ENCODE peak calls at places on chromosomes 2 and 18, in eight cellular contexts. M is breast epithelium; V is lower lobe of right lung; T is tibial artery; J is CD8-positive, alpha-beta T cell; K is cardiac muscle cell; S is endothelial cell of umbilical vein; E is right atrium auricular region. O is an unnamed sample.
A peak's percentile ranks its signal among the peaks of the same experiment; 100 is the strongest.

GRCh38 chr2:2662037-2662846 is 331.2 kb upstream of the MYT1L start:
- DNase-seq in M (no peak), V (no peak), T (peak; percentile 62), J (no peak), K (no peak), S (no peak), E (no peak), O (no peak)

GRCh38 chr2:234334146-234334545 is 162.7 kb downstream of the ARL4C start:
- DNase-seq in M (no peak), V (no peak), T (no peak), J (peak; percentile 31), K (peak; percentile 21), S (no peak), E (no peak), O (no peak)

GRCh38 chr2:216985658-216986141 is 125.8 kb upstream of the TNP1 start:
- DNase-seq in M (no peak), V (no peak), T (no peak), J (no peak), K (no peak), S (no peak), E (no peak), O (no peak)

GRCh38 chr2:47040662-47041061 is 114.4 kb downstream of the STPG4 start:
- DNase-seq in M (no peak), V (no peak), T (no peak), J (no peak), K (no peak), S (no peak), E (no peak), O (no peak)

GRCh38 chr2:196537311-196537710 is 102.2 kb upstream of the CCDC150 start:
- DNase-seq in M (no peak), V (no peak), T (no peak), J (no peak), K (no peak), S (no peak), E (no peak), O (no peak)

GRCh38 chr2:109238580-109238979 is 109.6 kb downstream of the SH3RF3 start:
- DNase-seq in M (no peak), V (peak; percentile 89), T (peak; percentile 85), J (peak; percentile 71), K (peak; percentile 97), S (peak; percentile 89), E (peak; percentile 88), O (peak; percentile 55)

GRCh38 chr18:74368901-74369705 is 53.5 kb downstream of the C18orf63 start:
- DNase-seq in M (no peak), V (no peak), T (no peak), J (no peak), K (no peak), S (no peak), E (no peak), O (no peak)

GRCh38 chr2:161414385-161415040 is 1.6 kb upstream of the TBR1 start:
- DNase-seq in M (no peak), V (no peak), T (no peak), J (no peak), K (peak; percentile 53), S (peak; percentile 44), E (no peak), O (no peak)

GRCh38 chr2:107588181-107588580 is 238.5 kb upstream of the RGPD4 start:
- DNase-seq in M (no peak), V (no peak), T (no peak), J (no peak), K (no peak), S (no peak), E (no peak), O (no peak)

GRCh38 chr2:107588960-107589542 is 237.6 kb upstream of the RGPD4 start:
- DNase-seq in M (no peak), V (no peak), T (no peak), J (no peak), K (no peak), S (no peak), E (no peak), O (no peak)

GRCh38 chr2:107591541-107591940 is 235.2 kb upstream of the RGPD4 start:
- DNase-seq in M (no peak), V (no peak), T (no peak), J (no peak), K (no peak), S (no peak), E (no peak), O (no peak)

GRCh38 chr2:107595749-107596148 is 230.9 kb upstream of the RGPD4 start:
- DNase-seq in M (no peak), V (no peak), T (no peak), J (no peak), K (peak; percentile 26), S (no peak), E (no peak), O (no peak)

DNA sequence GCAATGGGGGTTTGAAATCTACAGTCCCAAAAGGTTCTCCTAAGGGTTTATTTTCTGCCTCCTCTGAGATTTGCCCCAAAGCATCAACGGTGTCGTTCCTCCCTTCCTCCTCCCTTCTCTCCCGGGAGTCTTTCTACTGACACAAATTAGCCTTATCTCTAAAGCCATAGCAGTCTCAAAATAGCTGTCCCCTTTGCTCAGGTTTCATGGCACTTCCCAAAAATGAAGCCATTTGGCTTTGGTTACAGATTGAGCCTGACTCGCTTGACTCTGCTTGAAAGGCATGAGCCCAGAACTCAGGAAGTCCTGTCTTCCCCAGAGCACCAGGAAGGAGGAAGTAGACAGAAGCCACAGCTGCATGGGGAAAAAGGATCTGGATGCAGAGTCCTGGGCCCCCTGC is 234.5 kb upstream of the RGPD4 start:
- DNase-seq in M (no peak), V (no peak), T (no peak), J (no peak), K (no peak), S (no peak), E (no peak), O (no peak)
- H3K4me1 ChIP-seq in M (no peaks in the 10 kb centered on the region), V (no peaks in the 10 kb centered on the region), T (no peaks in the 10 kb centered on the region), J (no peaks in the 10 kb centered on the region), K (peaks cover 57% of the 10 kb centered on the region), S (no peaks in the 10 kb centered on the region), E (peaks cover 15% of the 10 kb centered on the region), O (no peaks in the 10 kb centered on the region)

GRCh38 chr2:88835726-88836125 is 144.3 kb downstream of the RPIA start:
- DNase-seq in M (no peak), V (no peak), T (no peak), J (no peak), K (no peak), S (no peak), E (no peak), O (no peak)

GRCh38 chr2:88832992-88833389 is 141.5 kb downstream of the RPIA start:
- DNase-seq in M (no peak), V (no peak), T (no peak), J (no peak), K (no peak), S (no peak), E (no peak), O (no peak)

GRCh38 chr2:88834376-88834775 is 142.9 kb downstream of the RPIA start:
- DNase-seq in M (no peak), V (no peak), T (no peak), J (no peak), K (no peak), S (no peak), E (no peak), O (no peak)

GRCh38 chr2:88836351-88836750 is 144.9 kb downstream of the RPIA start:
- DNase-seq in M (no peak), V (no peak), T (no peak), J (no peak), K (no peak), S (no peak), E (no peak), O (no peak)

DNA sequence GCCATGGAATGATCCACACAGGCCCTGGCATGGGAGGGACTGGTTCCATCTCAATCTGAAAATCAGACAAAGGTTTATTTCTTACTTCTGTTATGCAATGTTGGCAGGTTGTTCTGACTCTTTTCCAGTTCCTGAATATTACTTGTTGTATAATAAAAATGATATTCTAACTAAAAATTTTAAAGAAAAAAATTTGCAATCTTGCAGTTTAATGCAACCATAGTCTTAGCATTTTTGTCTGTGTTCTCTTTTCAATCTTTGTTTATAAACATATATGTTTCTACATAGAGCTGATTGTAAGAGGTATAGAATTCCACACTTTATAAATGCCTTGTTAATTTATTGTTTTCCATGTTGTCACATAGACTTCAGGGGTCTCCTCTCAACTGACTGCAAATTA is 143.4 kb downstream of the RPIA start:
- DNase-seq in M (no peak), V (no peak), T (no peak), J (no peak), K (no peak), S (no peak), E (no peak), O (no peak)
- H3K4me3 ChIP-seq in M (no peak overlapping the region), V (no peak overlapping the region), T (no peak overlapping the region), J (no peak overlapping the region), K (no peak overlapping the region), S (no peak overlapping the region), E (no peak overlapping the region), O (no peak overlapping the region)

DNA sequence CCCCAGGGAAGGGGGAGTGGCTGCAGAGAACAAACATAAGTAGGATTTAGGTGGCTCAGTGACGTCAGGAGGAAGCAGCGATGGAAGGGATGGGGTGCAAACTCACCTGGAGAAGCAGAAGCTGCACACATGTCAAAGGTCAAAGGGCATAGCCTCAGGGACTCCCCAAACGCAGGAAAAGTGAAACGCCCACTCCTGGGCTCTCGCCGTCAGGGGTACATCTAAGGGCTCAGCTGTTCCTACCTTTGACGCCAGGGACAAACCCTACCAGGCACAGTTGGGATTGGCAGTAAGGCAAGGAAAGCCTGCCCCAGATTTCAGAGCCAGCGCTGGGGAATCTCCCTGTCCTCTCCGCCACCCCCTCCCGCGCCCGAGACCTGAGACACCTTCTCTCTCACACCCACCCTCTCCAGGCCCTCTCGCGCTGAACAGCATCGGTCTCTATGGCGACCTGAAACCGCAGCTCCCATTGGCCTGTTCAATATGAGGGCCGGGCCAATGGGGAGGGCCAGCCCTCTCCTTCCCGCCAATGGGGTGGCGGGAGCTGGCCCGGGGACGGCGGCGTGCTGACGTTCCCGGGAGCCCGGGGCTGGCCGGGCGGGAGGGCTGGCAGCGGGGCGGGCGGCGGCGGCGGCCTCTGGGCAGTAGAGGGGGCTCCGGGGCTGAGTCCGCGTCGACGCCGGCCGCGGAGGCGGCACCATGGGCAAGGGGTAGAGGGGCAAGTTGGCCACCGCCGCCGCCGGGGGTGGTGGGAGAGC is at the start of the genes CCDC148 and PKP4:
- DNase-seq in M (peak; percentile 88), V (peak; percentile 92), T (peak; percentile 88), J (peak; percentile 89), K (peak; percentile 94), S (peak; percentile 94), E (peak; percentile 92), O (peak; percentile 78)
- TF ChIP-seq CTCF in M (peak; percentile 44), V (peak; percentile 4), T (peak; percentile 32), J (no peak), K (no peak), S (no peak), E (no peak), O (no peak)

GRCh38 chr2:11542275-11542819 is 8.5 kb downstream of the GREB1 start:
- DNase-seq in M (no peak), V (no peak), T (no peak), J (no peak), K (no peak), S (no peak), E (no peak), O (no peak)

GRCh38 chr2:11541693-11542274 is 7.9 kb downstream of the GREB1 start:
- DNase-seq in M (no peak), V (no peak), T (no peak), J (no peak), K (no peak), S (no peak), E (no peak), O (no peak)

GRCh38 chr2:11540148-11540995 is 6.5 kb downstream of the GREB1 start:
- DNase-seq in M (no peak), V (no peak), T (no peak), J (no peak), K (no peak), S (no peak), E (no peak), O (no peak)

GRCh38 chr2:11539317-11540147 is 5.7 kb downstream of the GREB1 start:
- DNase-seq in M (peak; percentile 76), V (no peak), T (no peak), J (no peak), K (no peak), S (no peak), E (no peak), O (no peak)

GRCh38 chr2:11540996-11541692 is 7.3 kb downstream of the GREB1 start:
- DNase-seq in M (no peak), V (no peak), T (no peak), J (no peak), K (no peak), S (no peak), E (no peak), O (no peak)
- H3K4me1 ChIP-seq in M (no peaks in the 10 kb centered on the region), V (no peaks in the 10 kb centered on the region), T (no peaks in the 10 kb centered on the region), J (no peaks in the 10 kb centered on the region), K (peaks cover 39% of the 10 kb centered on the region), S (no peaks in the 10 kb centered on the region), E (peaks cover 14% of the 10 kb centered on the region), O (no peaks in the 10 kb centered on the region)